ENCODE peak calls at places on chromosomes 6 and 20, in five cellular contexts. Q is epithelial cell of proximal tubule; P is tibial nerve; W is ovary; T is CD4-positive, alpha-beta memory T cell. V is an unnamed sample.

GRCh38 chr6:138517635-138518034 is 18.3 kb upstream of the NHSL1 start:
- DNase-seq in Q (no peak), P (no peak), W (no peak), T (peak), V (peak)

GRCh38 chr6:31822038-31822821 is 5.3 kb upstream of the HSPA1B start:
- DNase-seq in Q (no peak), P (peak), W (peak), T (peak), V (no peak)

GRCh38 chr6:75210885-75211739 is 5.3 kb upstream of the COL12A1 start:
- DNase-seq in Q (no peak), P (no peak), W (peak), T (peak), V (peak)

GRCh38 chr20:57896563-57896962 is 186.7 kb upstream of the PMEPA1 start:
- DNase-seq in Q (no peak), P (no peak), W (no peak), T (no peak), V (no peak)

GRCh38 chr20:63441136-63441776 is 31.2 kb downstream of the KCNQ2 start:
- DNase-seq in Q (no peak), P (no peak), W (no peak), T (no peak), V (peak)

GRCh38 chr6:132812255-132812732 is 2.1 kb upstream of the RPS12 start:
- DNase-seq in Q (no peak), P (no peak), W (no peak), T (no peak), V (no peak)

GRCh38 chr20:11755071-11755881 is 162.4 kb upstream of the BTBD3 start:
- DNase-seq in Q (peak), P (no peak), W (no peak), T (no peak), V (no peak)

GRCh38 chr6:6788394-6789020 is 200.0 kb downstream of the LY86 start:
- DNase-seq in Q (no peak), P (no peak), W (no peak), T (no peak), V (peak)

GRCh38 chr20:50930139-50931047 is 844 bp downstream of the ADNP start:
- DNase-seq in Q (no peak), P (no peak), W (peak), T (peak), V (no peak)

GRCh38 chr6:107132330-107132954 is 17.1 kb upstream of the BEND3 start:
- DNase-seq in Q (no peak), P (no peak), W (peak), T (peak), V (no peak)

GRCh38 chr6:4812068-4812467 is 35.9 kb downstream of the CDYL start:
- DNase-seq in Q (no peak), P (no peak), W (no peak), T (no peak), V (no peak)

GRCh38 chr20:38825901-38826625 is 20.6 kb downstream of the PPP1R16B start:
- DNase-seq in Q (peak), P (no peak), W (no peak), T (no peak), V (no peak)

GRCh38 chr20:21102691-21103311 is 3.4 kb downstream of the LINC00237 start:
- DNase-seq in Q (no peak), P (no peak), W (peak), T (peak), V (peak)

GRCh38 chr6:90478278-90478677 is 108.6 kb downstream of the MAP3K7 start:
- DNase-seq in Q (no peak), P (no peak), W (no peak), T (no peak), V (no peak)

GRCh38 chr20:32674362-32674789 is 635 bp upstream of the C20orf203 start:
- DNase-seq in Q (no peak), P (no peak), W (no peak), T (peak), V (peak)

GRCh38 chr6:15331143-15331542 is 85.3 kb downstream of the JARID2 start:
- DNase-seq in Q (no peak), P (no peak), W (no peak), T (no peak), V (no peak)

GRCh38 chr6:17289491-17290106 is 8.4 kb downstream of the RBM24 start:
- DNase-seq in Q (peak), P (peak), W (no peak), T (no peak), V (no peak)

GRCh38 chr6:44224978-44225330 is 1.6 kb downstream of the SLC29A1 start:
- DNase-seq in Q (no peak), P (no peak), W (no peak), T (no peak), V (no peak)

GRCh38 chr6:128397996-128398395 is 122.4 kb downstream of the PTPRK start:
- DNase-seq in Q (no peak), P (no peak), W (no peak), T (no peak), V (no peak)
- H3K4me3 ChIP-seq in Q (no peak), P (no peak), W (no peak), T (no peak), V (no peak)

GRCh38 chr20:41168281-41169183 is 31.2 kb downstream of the PLCG1 start:
- DNase-seq in Q (no peak), P (no peak), W (no peak), T (no peak), V (no peak)

GRCh38 chr20:41166201-41167117 is 29.1 kb downstream of the PLCG1 start:
- DNase-seq in Q (no peak), P (no peak), W (no peak), T (no peak), V (no peak)

GRCh38 chr20:41167118-41167470 is 29.8 kb downstream of the PLCG1 start:
- DNase-seq in Q (no peak), P (no peak), W (no peak), T (no peak), V (no peak)

GRCh38 chr20:41169184-41169690 is 31.9 kb downstream of the PLCG1 start:
- DNase-seq in Q (no peak), P (peak), W (no peak), T (no peak), V (no peak)

DNA sequence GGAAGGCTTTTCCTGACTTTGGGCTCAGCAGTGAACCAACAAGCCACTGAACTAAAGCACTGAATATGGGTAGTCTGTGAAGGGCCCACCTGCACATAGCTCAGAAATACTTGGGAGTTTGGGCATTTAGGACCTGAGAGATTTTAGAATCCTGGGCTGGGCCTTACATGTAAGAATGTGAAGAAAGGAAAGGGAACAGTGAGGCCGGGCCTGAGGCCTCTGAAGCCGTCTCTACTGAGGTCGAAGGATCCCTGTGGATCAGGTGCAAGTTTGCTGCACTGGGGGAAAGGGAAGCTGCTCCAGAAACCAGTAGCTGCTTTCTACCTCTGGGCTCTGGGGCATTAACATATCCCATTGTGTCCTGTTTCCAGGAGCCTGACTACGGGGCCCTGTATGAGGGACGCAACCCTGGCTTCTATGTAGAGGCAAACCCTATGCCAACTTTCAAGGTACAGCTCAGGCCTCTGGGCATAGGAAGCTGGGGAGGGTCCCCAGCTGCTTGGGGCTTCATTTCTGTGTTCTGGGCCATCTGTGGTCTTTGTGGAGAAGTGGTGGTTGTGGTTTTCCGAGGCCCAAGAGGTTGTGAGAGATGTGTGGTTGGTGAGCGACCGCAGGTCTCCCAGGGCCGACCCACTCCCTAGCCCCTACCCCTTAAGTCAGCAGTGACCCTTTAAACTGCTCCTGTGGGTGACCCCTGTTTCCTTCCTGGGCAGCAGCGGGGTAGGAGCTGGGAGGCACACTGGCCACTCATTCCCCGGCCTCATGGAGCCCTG is 30.3 kb downstream of the PLCG1 start:
- DNase-seq in Q (no peak), P (no peak), W (no peak), T (no peak), V (no peak)
- H3K4me3 ChIP-seq in Q (no peak), P (no peak), W (no peak), T (no peak), V (no peak)

GRCh38 chr20:59526242-59527225 is 77.8 kb upstream of the PHACTR3 start:
- DNase-seq in Q (no peak), P (no peak), W (no peak), T (no peak), V (no peak)

GRCh38 chr20:59520814-59521213 is 83.5 kb upstream of the PHACTR3 start:
- DNase-seq in Q (no peak), P (no peak), W (no peak), T (no peak), V (no peak)

GRCh38 chr20:59525500-59526241 is 78.7 kb upstream of the PHACTR3 start:
- DNase-seq in Q (no peak), P (no peak), W (peak), T (no peak), V (no peak)
- H3K4me3 ChIP-seq in Q (no peak), P (no peak), W (no peak), T (no peak), V (no peak)

GRCh38 chr20:44324343-44324742 is 12.5 kb upstream of the R3HDML start:
- DNase-seq in Q (no peak), P (no peak), W (no peak), T (no peak), V (no peak)

GRCh38 chr20:44331201-44331600 is 5.6 kb upstream of the R3HDML start:
- DNase-seq in Q (no peak), P (no peak), W (no peak), T (no peak), V (no peak)

GRCh38 chr20:44328428-44328827 is 8.4 kb upstream of the R3HDML start:
- DNase-seq in Q (no peak), P (no peak), W (no peak), T (no peak), V (no peak)

DNA sequence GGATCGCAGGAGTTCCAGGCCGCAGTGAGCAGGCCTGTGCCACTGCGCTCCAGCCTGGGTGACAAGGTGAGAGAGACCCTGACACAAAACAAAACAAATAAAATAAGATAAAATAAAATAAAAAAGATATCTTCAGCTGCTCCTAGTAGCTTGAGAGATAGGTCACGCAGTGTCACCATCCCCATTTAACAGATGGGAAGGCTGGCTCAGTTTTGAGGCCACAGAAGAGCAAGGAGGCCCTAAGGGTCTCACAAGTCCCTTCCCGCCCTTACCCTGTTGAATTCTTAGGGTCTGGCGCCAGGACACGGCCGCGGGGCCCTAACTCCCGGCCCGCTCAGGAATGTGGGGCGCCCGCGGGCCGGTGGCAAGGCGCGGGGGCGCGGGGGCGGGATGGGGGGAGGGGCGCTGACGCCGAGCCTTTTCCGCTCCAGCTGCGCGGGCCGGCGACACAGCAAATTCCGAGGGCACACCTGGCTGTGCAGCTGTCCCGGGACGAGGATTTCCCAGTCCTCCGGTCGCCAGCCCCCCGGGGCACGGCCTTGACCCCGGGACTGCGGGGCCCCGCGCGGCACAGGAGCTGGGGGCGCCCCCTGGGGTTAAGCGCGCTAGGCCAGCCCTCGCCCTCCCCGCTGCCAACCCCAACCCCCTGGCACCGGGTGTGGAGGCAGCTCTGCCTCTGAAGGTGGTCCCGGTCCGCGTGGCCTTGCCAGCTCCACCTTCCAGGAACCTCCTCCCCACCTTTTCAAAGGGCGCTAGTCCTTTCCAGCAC is 10.3 kb upstream of the R3HDML start:
- DNase-seq in Q (no peak), P (no peak), W (no peak), T (no peak), V (no peak)
- H3K4me3 ChIP-seq in Q (peak), P (no peak), W (peak), T (no peak), V (no peak)

GRCh38 chr6:139640911-139641310 is 266.5 kb upstream of the CITED2 start:
- DNase-seq in Q (no peak), P (no peak), W (no peak), T (no peak), V (no peak)

GRCh38 chr6:139641412-139641811 is 267.0 kb upstream of the CITED2 start:
- DNase-seq in Q (no peak), P (no peak), W (no peak), T (no peak), V (no peak)

GRCh38 chr6:139637766-139638165 is 263.3 kb upstream of the CITED2 start:
- DNase-seq in Q (no peak), P (no peak), W (no peak), T (no peak), V (no peak)

GRCh38 chr6:139638179-139638872 is 263.9 kb upstream of the CITED2 start:
- DNase-seq in Q (no peak), P (no peak), W (no peak), T (no peak), V (no peak)

GRCh38 chr6:139640453-139640852 is 266.0 kb upstream of the CITED2 start:
- DNase-seq in Q (no peak), P (no peak), W (no peak), T (no peak), V (no peak)
- H3K4me3 ChIP-seq in Q (no peak), P (no peak), W (no peak), T (no peak), V (no peak)